ENCODE peak calls at places on chromosome 6, in eight cellular contexts. N is heart right ventricle; H is BE2C; O is AG04450; Q is endothelial cell of umbilical vein; V is adrenal gland; J is CD8-positive, alpha-beta T cell; G is MG63. I is an unnamed sample.

GRCh38 chr6:24584390-24584735 is 61.6 kb downstream of the KIAA0319 start:
- DNase-seq in N (no peak), H (peak; percentile 53), O (no peak), Q (no peak), V (no peak), J (no peak), G (no peak), I (no peak)

GRCh38 chr6:33237731-33238130 is 29.4 kb downstream of the RING1 start:
- DNase-seq in N (no peak), H (no peak), O (no peak), Q (no peak), V (no peak), J (no peak), G (no peak), I (no peak)

GRCh38 chr6:139050770-139051313 is 22.3 kb downstream of the ABRACL start:
- DNase-seq in N (no peak), H (no peak), O (no peak), Q (no peak), V (no peak), J (no peak), G (no peak), I (no peak)

GRCh38 chr6:32627831-32628230 is 9.4 kb upstream of the HLA-DQA1 start:
- DNase-seq in N (peak; percentile 48), H (no peak), O (no peak), Q (no peak), V (peak; percentile 43), J (no peak), G (no peak), I (peak; percentile 62)

GRCh38 chr6:155389130-155389529 is 66.5 kb downstream of the NOX3 start:
- DNase-seq in N (no peak), H (no peak), O (no peak), Q (no peak), V (no peak), J (no peak), G (no peak), I (no peak)

GRCh38 chr6:142300758-142301251 is 1.0 kb upstream of the ADGRG6 start:
- DNase-seq in N (peak; percentile 13), H (no peak), O (no peak), Q (peak; percentile 93), V (peak; percentile 13), J (no peak), G (peak; percentile 65), I (no peak)

GRCh38 chr6:30752164-30752927 is 8.0 kb upstream of the IER3 start:
- DNase-seq in N (peak; percentile 95), H (peak; percentile 92), O (peak; percentile 99), Q (peak; percentile 99), V (peak; percentile 99), J (no peak), G (peak; percentile 99), I (peak; percentile 93)

GRCh38 chr6:108091288-108091687 is 16.7 kb upstream of the OSTM1 start:
- DNase-seq in N (no peak), H (no peak), O (no peak), Q (no peak), V (no peak), J (no peak), G (no peak), I (no peak)

GRCh38 chr6:119044263-119044662 is 34.2 kb downstream of the FAM184A start:
- DNase-seq in N (no peak), H (no peak), O (no peak), Q (no peak), V (no peak), J (no peak), G (no peak), I (no peak)

GRCh38 chr6:34369385-34369784 is 23.1 kb downstream of the NUDT3 start:
- DNase-seq in N (no peak), H (no peak), O (no peak), Q (no peak), V (no peak), J (no peak), G (no peak), I (no peak)

GRCh38 chr6:118134257-118134656 is 227.2 kb downstream of the SLC35F1 start:
- DNase-seq in N (no peak), H (no peak), O (no peak), Q (no peak), V (no peak), J (no peak), G (no peak), I (no peak)

GRCh38 chr6:43009124-43009523 is 4.6 kb downstream of the MEA1 start:
- DNase-seq in N (peak; percentile 42), H (peak; percentile 76), O (no peak), Q (peak; percentile 49), V (peak; percentile 31), J (no peak), G (peak; percentile 18), I (no peak)

GRCh38 chr6:144619983-144620382 is 334.8 kb downstream of the UTRN start:
- DNase-seq in N (no peak), H (no peak), O (no peak), Q (no peak), V (no peak), J (no peak), G (no peak), I (no peak)

GRCh38 chr6:12113190-12113578 is 101.1 kb downstream of the HIVEP1 start:
- DNase-seq in N (no peak), H (no peak), O (peak; percentile 16), Q (peak; percentile 26), V (no peak), J (no peak), G (peak; percentile 58), I (no peak)

GRCh38 chr6:39167866-39168625 is 53.1 kb upstream of the SAYSD1 start:
- DNase-seq in N (no peak), H (no peak), O (no peak), Q (no peak), V (peak; percentile 32), J (no peak), G (no peak), I (no peak)

GRCh38 chr6:29596381-29596900 is 11.5 kb downstream of the OR2H2 start:
- DNase-seq in N (no peak), H (no peak), O (no peak), Q (no peak), V (no peak), J (no peak), G (no peak), I (no peak)

GRCh38 chr6:17421406-17421805 is 28.0 kb downstream of the CAP2 start:
- DNase-seq in N (no peak), H (no peak), O (no peak), Q (no peak), V (no peak), J (no peak), G (no peak), I (no peak)

GRCh38 chr6:164200071-164200470 is 785.6 kb downstream of the QKI start:
- DNase-seq in N (no peak), H (no peak), O (no peak), Q (no peak), V (no peak), J (no peak), G (no peak), I (no peak)

GRCh38 chr6:11033825-11034224 is 10.3 kb downstream of the ELOVL2 start:
- DNase-seq in N (no peak), H (no peak), O (peak; percentile 44), Q (no peak), V (no peak), J (no peak), G (no peak), I (no peak)

GRCh38 chr6:135842618-135843392 is 8.7 kb upstream of the PDE7B start:
- DNase-seq in N (no peak), H (no peak), O (no peak), Q (no peak), V (no peak), J (no peak), G (no peak), I (no peak)

GRCh38 chr6:113432729-113433505 is 424.2 kb upstream of the MARCKS start:
- DNase-seq in N (no peak), H (no peak), O (no peak), Q (no peak), V (no peak), J (no peak), G (peak; percentile 9), I (no peak)

GRCh38 chr6:41700577-41701347 is 34.6 kb downstream of the TFEB start:
- DNase-seq in N (peak; percentile 43), H (no peak), O (no peak), Q (peak; percentile 7), V (no peak), J (no peak), G (no peak), I (no peak)

DNA sequence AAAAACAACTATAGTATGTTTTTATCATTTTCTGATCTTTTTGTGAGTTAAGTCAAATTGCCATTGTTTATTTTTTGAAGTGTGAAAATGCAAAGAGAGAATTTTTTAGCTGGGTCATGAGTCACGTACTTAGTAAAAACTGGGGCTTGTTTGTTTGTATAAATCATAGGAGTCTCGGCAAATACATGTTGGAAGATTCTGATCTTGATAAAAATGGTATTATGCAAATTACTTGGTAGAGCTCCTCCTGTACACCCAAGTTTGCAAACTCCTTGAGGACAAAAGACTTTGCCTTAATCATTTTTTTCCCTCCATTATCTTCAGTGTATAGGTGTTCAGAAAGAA is 25.8 kb downstream of the TBPL1 start:
- DNase-seq in N (no peak), H (no peak), O (no peak), Q (no peak), V (no peak), J (no peak), G (no peak), I (no peak)
- H3K4me3 ChIP-seq in N (no peak overlapping the region), H (no peak overlapping the region), O (no peak overlapping the region), Q (no peak overlapping the region), V (no peak overlapping the region), J (no peak overlapping the region), G (no peak overlapping the region), I (no peak overlapping the region)

DNA sequence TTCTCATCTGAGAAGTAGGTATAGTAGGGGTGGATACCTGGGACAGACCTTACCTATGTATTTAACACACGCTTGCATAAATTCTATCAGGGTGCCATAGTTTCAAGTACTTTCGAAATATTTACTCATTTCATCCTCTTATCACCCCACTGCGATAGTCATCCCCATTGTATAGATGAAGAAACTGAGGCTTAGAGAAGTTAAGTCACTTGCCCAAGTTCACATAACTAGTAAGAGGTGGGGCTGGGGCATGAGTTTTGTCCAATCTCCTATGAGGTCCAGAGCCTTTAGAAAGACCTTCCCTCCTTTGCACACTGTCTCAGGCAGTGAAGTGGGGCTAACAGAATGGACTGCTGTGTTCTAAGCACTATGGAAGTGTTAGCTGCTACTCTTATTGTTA is 6.2 kb downstream of the TULP1 start:
- DNase-seq in N (no peak), H (no peak), O (no peak), Q (no peak), V (no peak), J (no peak), G (no peak), I (no peak)
- H3K27me3 ChIP-seq in N (peaks cover 66% of the 10 kb centered on the region), H (no peaks in the 10 kb centered on the region), O (peaks cover 49% of the 10 kb centered on the region), Q (peaks cover 44% of the 10 kb centered on the region), V (peaks cover 15% of the 10 kb centered on the region), J (no peaks in the 10 kb centered on the region), G (no peaks in the 10 kb centered on the region), I (peaks cover 24% of the 10 kb centered on the region)

GRCh38 chr6:22112490-22112889 is 184.3 kb downstream of the PRL start:
- DNase-seq in N (no peak), H (no peak), O (no peak), Q (peak; percentile 64), V (peak; percentile 21), J (no peak), G (no peak), I (no peak)
- H3K4me3 ChIP-seq in N (no peak overlapping the region), H (no peak overlapping the region), O (no peak overlapping the region), Q (no peak overlapping the region), V (no peak overlapping the region), J (no peak overlapping the region), G (no peak overlapping the region), I (no peak overlapping the region)

DNA sequence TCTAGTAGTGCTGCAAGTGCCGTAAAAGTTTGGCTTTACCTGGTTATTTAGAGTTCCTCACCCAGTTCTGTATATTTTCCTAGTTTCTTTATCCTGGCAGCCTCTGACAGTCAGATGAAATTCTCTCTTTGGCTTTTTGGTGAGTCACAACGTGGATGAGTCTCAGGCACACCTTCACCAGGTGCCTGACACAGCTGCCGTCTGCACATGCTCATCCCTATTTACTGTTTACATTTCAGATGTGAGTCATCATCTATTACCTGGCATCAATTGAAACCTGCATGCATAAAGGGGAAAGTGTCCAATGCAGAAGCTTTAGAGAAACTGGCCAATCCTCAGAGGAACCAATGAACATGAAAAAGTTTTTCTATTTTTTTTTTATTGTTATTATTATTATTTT is 33.3 kb upstream of the ADGRF4 start:
- DNase-seq in N (no peak), H (no peak), O (no peak), Q (no peak), V (no peak), J (no peak), G (no peak), I (no peak)
- H3K27me3 ChIP-seq in N (no peaks in the 10 kb centered on the region), H (no peaks in the 10 kb centered on the region), O (no peaks in the 10 kb centered on the region), Q (peaks cover 2% of the 10 kb centered on the region), V (no peaks in the 10 kb centered on the region), J (no peaks in the 10 kb centered on the region), G (no peaks in the 10 kb centered on the region), I (no peaks in the 10 kb centered on the region)